ENCODE peak calls at places on chromosomes 6 and 20, in five cellular contexts. One of them, this sample, is unnamed.

GRCh38 chr20:63009988-63010769 is 3.4 kb upstream of the BHLHE23 start:
- DNase-seq in anterior cingulate cortex: no peak
- DNase-seq in memory B cell: peak
- DNase-seq in stimulated activated CD4-positive, alpha-beta T cell treated with anti-CD3 and anti-CD28 coated beads, Interleukin-15, amount 100 ng/mL, for 24 hours: peak
- DNase-seq in NCI-H1694 treated with DMSO at 0.1 percent for 48 hours: no peak
- DNase-seq in this sample: no peak

GRCh38 chr6:112298816-112299281 is 44.5 kb upstream of the LAMA4 start:
- DNase-seq in stimulated activated CD4-positive, alpha-beta T cell treated with anti-CD3 and anti-CD28 coated beads, Interleukin-15, amount 100 ng/mL, for 24 hours: no peak
- DNase-seq in NCI-H1694 treated with DMSO at 0.1 percent for 48 hours: no peak
- DNase-seq in memory B cell: no peak
- DNase-seq in anterior cingulate cortex: no peak
- DNase-seq in this sample: no peak

GRCh38 chr6:158153576-158153975 is 14.5 kb downstream of the SERAC1 start:
- DNase-seq in NCI-H1694 treated with DMSO at 0.1 percent for 48 hours: no peak
- DNase-seq in anterior cingulate cortex: no peak
- DNase-seq in memory B cell: no peak
- DNase-seq in stimulated activated CD4-positive, alpha-beta T cell treated with anti-CD3 and anti-CD28 coated beads, Interleukin-15, amount 100 ng/mL, for 24 hours: no peak
- DNase-seq in this sample: no peak

GRCh38 chr20:35616465-35617396 is 1.1 kb downstream of the SPAG4 start:
- DNase-seq in anterior cingulate cortex: peak
- DNase-seq in stimulated activated CD4-positive, alpha-beta T cell treated with anti-CD3 and anti-CD28 coated beads, Interleukin-15, amount 100 ng/mL, for 24 hours: peak
- DNase-seq in NCI-H1694 treated with DMSO at 0.1 percent for 48 hours: peak
- DNase-seq in memory B cell: no peak
- DNase-seq in this sample: peak

GRCh38 chr6:112429226-112429625 is 82.1 kb downstream of the RFPL4B start:
- DNase-seq in stimulated activated CD4-positive, alpha-beta T cell treated with anti-CD3 and anti-CD28 coated beads, Interleukin-15, amount 100 ng/mL, for 24 hours: no peak
- DNase-seq in NCI-H1694 treated with DMSO at 0.1 percent for 48 hours: no peak
- DNase-seq in anterior cingulate cortex: no peak
- DNase-seq in memory B cell: no peak
- DNase-seq in this sample: no peak

GRCh38 chr20:39839406-39840119 is 849.5 kb downstream of the MAFB start:
- DNase-seq in stimulated activated CD4-positive, alpha-beta T cell treated with anti-CD3 and anti-CD28 coated beads, Interleukin-15, amount 100 ng/mL, for 24 hours: no peak
- DNase-seq in memory B cell: no peak
- DNase-seq in NCI-H1694 treated with DMSO at 0.1 percent for 48 hours: no peak
- DNase-seq in anterior cingulate cortex: no peak
- DNase-seq in this sample: no peak

GRCh38 chr20:25321262-25321831 is 69.3 kb downstream of the ABHD12 start:
- DNase-seq in stimulated activated CD4-positive, alpha-beta T cell treated with anti-CD3 and anti-CD28 coated beads, Interleukin-15, amount 100 ng/mL, for 24 hours: no peak
- DNase-seq in anterior cingulate cortex: no peak
- DNase-seq in NCI-H1694 treated with DMSO at 0.1 percent for 48 hours: no peak
- DNase-seq in memory B cell: no peak
- DNase-seq in this sample: no peak

GRCh38 chr6:168388641-168389633 is 52.0 kb upstream of the SMOC2 start:
- DNase-seq in stimulated activated CD4-positive, alpha-beta T cell treated with anti-CD3 and anti-CD28 coated beads, Interleukin-15, amount 100 ng/mL, for 24 hours: no peak
- DNase-seq in memory B cell: no peak
- DNase-seq in NCI-H1694 treated with DMSO at 0.1 percent for 48 hours: no peak
- DNase-seq in anterior cingulate cortex: no peak
- DNase-seq in this sample: no peak

GRCh38 chr6:111503194-111503593 is 20.2 kb upstream of the REV3L start:
- DNase-seq in anterior cingulate cortex: no peak
- DNase-seq in stimulated activated CD4-positive, alpha-beta T cell treated with anti-CD3 and anti-CD28 coated beads, Interleukin-15, amount 100 ng/mL, for 24 hours: no peak
- DNase-seq in NCI-H1694 treated with DMSO at 0.1 percent for 48 hours: no peak
- DNase-seq in memory B cell: no peak
- DNase-seq in this sample: no peak

GRCh38 chr6:10316327-10316726 is 98.5 kb downstream of the TFAP2A start:
- DNase-seq in memory B cell: no peak
- DNase-seq in stimulated activated CD4-positive, alpha-beta T cell treated with anti-CD3 and anti-CD28 coated beads, Interleukin-15, amount 100 ng/mL, for 24 hours: no peak
- DNase-seq in anterior cingulate cortex: peak
- DNase-seq in NCI-H1694 treated with DMSO at 0.1 percent for 48 hours: no peak
- DNase-seq in this sample: peak

GRCh38 chr20:25622049-25622448 is 1.8 kb downstream of the NANP start:
- DNase-seq in NCI-H1694 treated with DMSO at 0.1 percent for 48 hours: no peak
- DNase-seq in anterior cingulate cortex: no peak
- DNase-seq in memory B cell: no peak
- DNase-seq in stimulated activated CD4-positive, alpha-beta T cell treated with anti-CD3 and anti-CD28 coated beads, Interleukin-15, amount 100 ng/mL, for 24 hours: no peak
- DNase-seq in this sample: no peak

GRCh38 chr20:21936720-21937380 is 231.4 kb downstream of the PAX1 start:
- DNase-seq in NCI-H1694 treated with DMSO at 0.1 percent for 48 hours: no peak
- DNase-seq in stimulated activated CD4-positive, alpha-beta T cell treated with anti-CD3 and anti-CD28 coated beads, Interleukin-15, amount 100 ng/mL, for 24 hours: no peak
- DNase-seq in anterior cingulate cortex: no peak
- DNase-seq in memory B cell: no peak
- DNase-seq in this sample: no peak

GRCh38 chr6:110101885-110102284 is 77.6 kb downstream of the WASF1 start:
- DNase-seq in NCI-H1694 treated with DMSO at 0.1 percent for 48 hours: no peak
- DNase-seq in anterior cingulate cortex: no peak
- DNase-seq in stimulated activated CD4-positive, alpha-beta T cell treated with anti-CD3 and anti-CD28 coated beads, Interleukin-15, amount 100 ng/mL, for 24 hours: no peak
- DNase-seq in memory B cell: peak
- DNase-seq in this sample: no peak

GRCh38 chr6:168371635-168371988 is 52.0 kb upstream of the DACT2 start:
- DNase-seq in NCI-H1694 treated with DMSO at 0.1 percent for 48 hours: no peak
- DNase-seq in anterior cingulate cortex: no peak
- DNase-seq in stimulated activated CD4-positive, alpha-beta T cell treated with anti-CD3 and anti-CD28 coated beads, Interleukin-15, amount 100 ng/mL, for 24 hours: no peak
- DNase-seq in memory B cell: no peak
- DNase-seq in this sample: no peak

GRCh38 chr20:59207742-59208357 is 44.2 kb downstream of the ZNF831 start:
- DNase-seq in anterior cingulate cortex: peak
- DNase-seq in memory B cell: peak
- DNase-seq in stimulated activated CD4-positive, alpha-beta T cell treated with anti-CD3 and anti-CD28 coated beads, Interleukin-15, amount 100 ng/mL, for 24 hours: peak
- DNase-seq in NCI-H1694 treated with DMSO at 0.1 percent for 48 hours: peak
- DNase-seq in this sample: peak

GRCh38 chr20:16178671-16179070 is 394.6 kb downstream of the KIF16B start:
- DNase-seq in memory B cell: no peak
- DNase-seq in anterior cingulate cortex: no peak
- DNase-seq in NCI-H1694 treated with DMSO at 0.1 percent for 48 hours: no peak
- DNase-seq in stimulated activated CD4-positive, alpha-beta T cell treated with anti-CD3 and anti-CD28 coated beads, Interleukin-15, amount 100 ng/mL, for 24 hours: no peak
- DNase-seq in this sample: no peak

GRCh38 chr6:134295953-134296553 is 21.9 kb downstream of the SGK1 start:
- DNase-seq in NCI-H1694 treated with DMSO at 0.1 percent for 48 hours: peak
- DNase-seq in anterior cingulate cortex: no peak
- DNase-seq in stimulated activated CD4-positive, alpha-beta T cell treated with anti-CD3 and anti-CD28 coated beads, Interleukin-15, amount 100 ng/mL, for 24 hours: no peak
- DNase-seq in memory B cell: no peak
- DNase-seq in this sample: peak

GRCh38 chr20:14707865-14708574 is 370.6 kb upstream of the FLRT3 start:
- DNase-seq in stimulated activated CD4-positive, alpha-beta T cell treated with anti-CD3 and anti-CD28 coated beads, Interleukin-15, amount 100 ng/mL, for 24 hours: no peak
- DNase-seq in anterior cingulate cortex: no peak
- DNase-seq in NCI-H1694 treated with DMSO at 0.1 percent for 48 hours: no peak
- DNase-seq in memory B cell: no peak
- DNase-seq in this sample: no peak

GRCh38 chr20:17460119-17460518 is 71.1 kb downstream of the BFSP1 start:
- DNase-seq in NCI-H1694 treated with DMSO at 0.1 percent for 48 hours: no peak
- DNase-seq in anterior cingulate cortex: no peak
- DNase-seq in memory B cell: no peak
- DNase-seq in stimulated activated CD4-positive, alpha-beta T cell treated with anti-CD3 and anti-CD28 coated beads, Interleukin-15, amount 100 ng/mL, for 24 hours: no peak
- DNase-seq in this sample: no peak

GRCh38 chr6:139230421-139230840 is 61.4 kb downstream of the TXLNB start:
- DNase-seq in stimulated activated CD4-positive, alpha-beta T cell treated with anti-CD3 and anti-CD28 coated beads, Interleukin-15, amount 100 ng/mL, for 24 hours: no peak
- DNase-seq in memory B cell: no peak
- DNase-seq in anterior cingulate cortex: no peak
- DNase-seq in NCI-H1694 treated with DMSO at 0.1 percent for 48 hours: peak
- DNase-seq in this sample: no peak

GRCh38 chr20:38210741-38211140 is 45.7 kb upstream of the TGM2 start:
- DNase-seq in memory B cell: no peak
- DNase-seq in stimulated activated CD4-positive, alpha-beta T cell treated with anti-CD3 and anti-CD28 coated beads, Interleukin-15, amount 100 ng/mL, for 24 hours: no peak
- DNase-seq in anterior cingulate cortex: no peak
- DNase-seq in NCI-H1694 treated with DMSO at 0.1 percent for 48 hours: no peak
- DNase-seq in this sample: no peak

This sample was measured in midbrain.